ENCODE peak calls at places on chromosome 21, in five cellular contexts. S is GM12865, F is AG04449, T is RWPE1, M is nephron progenitor cell. K is an unnamed sample.

GRCh38 chr21:30436986-30437385 is 3.1 kb upstream of the KRTAP15-1 start:
- DNase-seq in M (no peak), F (no peak), S (no peak), T (no peak), K (no peak)

GRCh38 chr21:41432567-41433460 is 6.8 kb downstream of the MX1 start:
- DNase-seq in M (no peak), T (no peak), S (no peak), F (no peak), K (no peak)

GRCh38 chr21:17440955-17441354 is 71.9 kb upstream of the CXADR start:
- DNase-seq in S (no peak), F (no peak), T (no peak), M (no peak), K (no peak)

GRCh38 chr21:44332383-44332782 is 6.8 kb downstream of the CFAP410 start:
- DNase-seq in T (no peak), M (no peak), F (no peak), S (no peak), K (no peak)

GRCh38 chr21:29155118-29155932 is 24.9 kb downstream of the MAP3K7CL start:
- DNase-seq in T (peak), M (peak), S (no peak), F (peak), K (no peak)

GRCh38 chr21:42051788-42052187 is 19.3 kb upstream of the UMODL1 start:
- DNase-seq in S (no peak), T (no peak), M (no peak), F (no peak), K (no peak)

GRCh38 chr21:32653326-32653901 is 41.2 kb upstream of the CFAP298 start:
- DNase-seq in F (no peak), M (peak), S (peak), T (peak), K (no peak)

GRCh38 chr21:44482581-44483287 is 27.4 kb downstream of the LRRC3 start:
- DNase-seq in F (no peak), T (no peak), S (no peak), M (no peak), K (no peak)

GRCh38 chr21:17495680-17496079 is 17.2 kb upstream of the CXADR start:
- DNase-seq in F (no peak), S (no peak), M (no peak), T (no peak), K (no peak)

GRCh38 chr21:19855522-19855921 is 1142.7 kb upstream of the NCAM2 start:
- DNase-seq in T (no peak), S (no peak), F (no peak), M (no peak), K (no peak)

GRCh38 chr21:44711327-44712202 is at the start of gene TSPEAR:
- DNase-seq in S (no peak), T (no peak), F (no peak), M (no peak), K (peak)

GRCh38 chr21:44399955-44400790 is 46.8 kb downstream of the TRPM2 start:
- DNase-seq in T (no peak), F (no peak), S (no peak), M (no peak), K (peak)

DNA sequence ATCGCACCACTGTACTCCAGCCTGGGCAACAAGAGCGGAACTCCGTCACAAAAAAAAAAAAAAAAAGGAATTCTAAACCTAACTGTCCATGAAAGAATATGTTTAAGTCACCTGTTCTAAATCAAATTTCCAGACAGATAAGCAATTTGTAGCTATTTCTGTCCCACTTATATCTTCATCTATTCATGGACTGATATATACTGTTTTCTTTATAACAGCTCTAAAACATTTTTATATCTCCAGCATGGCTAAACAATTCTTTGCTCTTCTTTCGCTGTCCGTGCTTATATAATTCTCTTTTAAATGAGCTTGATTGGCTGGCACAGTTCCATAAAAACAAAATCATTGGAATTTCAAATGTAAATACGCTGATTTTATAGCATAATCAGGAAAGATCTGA is 30.5 kb downstream of the BRWD1 start:
- DNase-seq in S (no peak), F (no peak), M (no peak), T (no peak), K (no peak)
- TF ChIP-seq CTCF in S (no peak), F (no peak), M (no peak), T (no peak), K (no peak)

GRCh38 chr21:31457675-31458074 is 113.6 kb upstream of the TIAM1 start:
- DNase-seq in M (no peak), T (no peak), F (no peak), S (no peak), K (no peak)
- TF ChIP-seq CTCF in M (peak), T (no peak), F (no peak), S (no peak), K (no peak)

DNA sequence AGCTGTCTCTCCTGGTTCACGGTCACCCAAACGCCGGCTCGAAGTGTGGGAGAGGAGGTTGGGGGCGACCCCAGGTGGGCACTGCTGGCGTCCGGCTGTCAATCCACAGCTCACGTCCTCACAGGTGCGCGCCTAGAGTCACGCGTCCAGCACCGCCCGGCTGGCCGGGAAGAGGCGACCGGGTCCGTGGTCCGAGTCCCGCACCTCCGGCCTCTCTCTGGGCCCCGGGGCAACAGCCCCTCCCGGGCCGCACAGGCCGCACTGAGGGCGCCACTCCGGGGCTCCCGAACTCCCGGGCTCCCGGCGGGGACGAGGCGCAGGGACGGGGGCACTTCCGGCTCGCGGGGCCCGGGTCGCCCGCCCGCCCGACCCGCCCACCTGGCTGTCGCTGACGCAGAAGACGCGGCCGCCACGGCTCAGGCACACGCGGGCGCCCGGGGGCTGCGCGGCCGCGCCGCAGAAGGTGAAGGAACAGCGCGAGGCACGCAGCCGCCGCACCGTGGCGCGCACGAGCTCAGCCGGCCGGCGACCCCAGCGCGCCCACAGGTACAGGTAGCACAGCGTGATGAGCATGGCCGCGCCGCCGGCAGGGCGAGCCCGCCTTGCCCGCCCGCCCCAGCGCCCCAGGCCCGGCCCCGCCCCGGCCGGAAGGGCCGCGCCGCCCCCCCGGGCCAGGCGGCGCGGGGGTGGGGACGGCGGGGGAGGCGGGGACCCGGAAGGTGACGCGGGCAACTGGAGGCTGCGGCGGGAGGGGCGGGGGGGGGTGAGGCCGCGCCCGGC is at the start of gene HLCS:
- DNase-seq in F (no peak), M (peak), S (peak), T (peak), K (peak)
- TF ChIP-seq CTCF in F (peak), M (no peak), S (peak), T (peak), K (no peak)

GRCh38 chr21:36169465-36170128 is 13.0 kb downstream of the DOP1B start:
- DNase-seq in F (no peak), S (no peak), M (no peak), T (no peak), K (no peak)
- TF ChIP-seq CTCF in F (no peak), S (peak), M (no peak), T (no peak), K (no peak)

GRCh38 chr21:45927032-45927431 is 54.5 kb upstream of the COL6A1 start:
- DNase-seq in M (no peak), S (no peak), F (no peak), T (no peak), K (no peak)

GRCh38 chr21:45923146-45923545 is 58.4 kb upstream of the COL6A1 start:
- DNase-seq in T (peak), F (peak), M (peak), S (no peak), K (peak)

GRCh38 chr21:45929477-45929876 is 52.1 kb upstream of the COL6A1 start:
- DNase-seq in T (no peak), M (no peak), S (no peak), F (no peak), K (no peak)

GRCh38 chr21:45927851-45928850 is 53.4 kb upstream of the COL6A1 start:
- DNase-seq in F (no peak), S (no peak), M (no peak), T (no peak), K (no peak)

GRCh38 chr21:45926281-45926680 is 55.3 kb upstream of the COL6A1 start:
- DNase-seq in S (no peak), F (no peak), M (no peak), T (no peak), K (no peak)
- TF ChIP-seq CTCF in S (no peak), F (no peak), M (no peak), T (no peak), K (no peak)

GRCh38 chr21:31514598-31514997 is 144.9 kb upstream of the SOD1 start:
- DNase-seq in T (no peak), S (no peak), F (no peak), M (peak), K (peak)
- TF ChIP-seq CTCF in T (no peak), S (no peak), F (peak), M (no peak), K (no peak)

DNA sequence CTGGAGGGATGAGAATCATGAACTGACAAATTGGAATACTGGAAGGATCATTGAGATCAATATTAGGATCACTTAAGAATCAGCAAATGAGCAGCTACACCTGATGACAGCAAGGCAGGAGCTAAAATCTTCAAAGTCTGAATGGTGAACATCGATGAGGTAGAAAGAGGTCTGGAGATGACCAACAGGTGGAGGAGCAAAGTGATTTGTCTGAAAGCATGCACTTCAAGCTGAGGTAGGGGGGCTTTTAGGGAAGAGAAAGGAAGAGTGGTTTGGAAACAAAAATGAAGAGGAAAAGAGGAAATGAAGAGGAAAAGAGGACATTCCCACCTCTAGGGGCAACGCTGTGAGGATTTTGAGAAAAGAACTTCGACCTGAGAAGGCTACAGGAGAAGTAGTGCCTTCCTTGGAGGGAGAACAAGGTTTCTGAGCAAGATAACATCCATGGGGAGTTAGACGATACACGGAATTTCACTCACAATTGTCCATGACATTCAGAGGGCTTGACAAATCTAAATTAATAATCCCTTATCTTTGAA is 79.0 kb downstream of the APP start:
- DNase-seq in M (no peak), S (no peak), F (no peak), T (no peak), K (no peak)
- TF ChIP-seq CTCF in M (no peak), S (no peak), F (no peak), T (no peak), K (no peak)

K was measured in mesothelial cell of epicardium.